ENCODE peak calls at places on chromosome 19, in four cellular contexts. Y, U, X and I are unnamed samples.

GRCh38 chr19:6963259-6963852 is 57.9 kb downstream of the MBD3L2B start:
- DNase-seq in Y (no peak), U (no peak), X (no peak), I (no peak)

GRCh38 chr19:48872884-48873475 is 759 bp downstream of the PPP1R15A start:
- DNase-seq in Y (peak; percentile 94), U (peak; percentile 85), X (peak; percentile 94), I (peak; percentile 61)

GRCh38 chr19:11405846-11406643 is 13.1 kb downstream of the RGL3 start:
- DNase-seq in Y (no peak), U (no peak), X (no peak), I (no peak)

GRCh38 chr19:15615526-15615925 is 508 bp downstream of the CYP4F8 start:
- DNase-seq in Y (no peak), U (no peak), X (no peak), I (no peak)

GRCh38 chr19:52653161-52653560 is 15.0 kb upstream of the ZNF83 start:
- DNase-seq in Y (no peak), U (no peak), X (no peak), I (no peak)

GRCh38 chr19:13398780-13399726 is 107.2 kb downstream of the CACNA1A start:
- DNase-seq in Y (peak; percentile 93), U (no peak), X (no peak), I (peak; percentile 63)

GRCh38 chr19:45607071-45608029 is 5.3 kb upstream of the GPR4 start:
- DNase-seq in Y (peak; percentile 59), U (peak; percentile 73), X (peak; percentile 76), I (peak; percentile 60)

GRCh38 chr19:20044663-20045062 is 5.4 kb upstream of the ZNF682 start:
- DNase-seq in Y (no peak), U (no peak), X (no peak), I (no peak)

GRCh38 chr19:1018932-1019615 is 1.8 kb downstream of the TMEM259 start:
- DNase-seq in Y (no peak), U (peak; percentile 25), X (no peak), I (no peak)

GRCh38 chr19:49852631-49853126 is 1.7 kb downstream of the PTOV1 start:
- DNase-seq in Y (peak; percentile 22), U (no peak), X (no peak), I (no peak)

GRCh38 chr19:40627486-40628279 is 26.5 kb downstream of the LTBP4 start:
- DNase-seq in Y (no peak), U (no peak), X (no peak), I (no peak)
- TF ChIP-seq POLR2A in Y (no peak), U (no peak), X (no peak), I (no peak)

DNA sequence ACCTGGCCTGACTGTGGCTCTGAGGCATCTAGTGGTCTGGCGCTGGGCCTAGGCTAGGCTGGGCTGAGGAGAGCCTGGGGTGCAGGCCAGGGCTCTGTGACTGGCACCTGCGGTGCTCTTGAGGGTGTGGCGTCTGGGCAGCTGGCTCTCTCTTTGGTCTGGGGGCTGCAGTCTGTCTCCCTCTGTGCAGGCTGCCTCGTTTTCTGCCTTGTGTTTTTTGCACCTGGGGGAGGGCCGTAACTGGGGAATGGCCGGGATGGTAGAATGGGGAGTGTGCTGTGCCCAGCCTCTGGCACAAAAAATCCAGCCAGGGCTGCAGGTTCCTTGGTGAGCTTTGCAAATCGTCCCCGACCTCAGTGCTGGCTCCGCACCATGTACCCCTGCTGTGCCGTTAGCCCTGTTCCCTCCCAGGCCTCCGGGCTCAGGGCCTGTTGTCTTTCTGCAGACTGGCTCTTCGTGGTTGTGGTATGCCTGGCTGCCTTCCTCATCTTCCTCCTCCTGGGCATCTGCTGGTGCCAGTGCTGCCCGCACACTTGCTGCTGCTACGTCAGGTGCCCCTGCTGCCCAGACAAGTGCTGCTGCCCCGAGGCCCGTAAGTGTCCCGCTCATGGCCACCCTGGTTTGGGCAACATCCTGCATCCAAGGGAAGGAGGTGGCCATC is 6.5 kb upstream of the USF2 start:
- DNase-seq in Y (no peak), U (no peak), X (no peak), I (peak; percentile 71)
- TF ChIP-seq POLR2A in Y (no peak), U (no peak), X (peak; percentile 28), I (no peak)

DNA sequence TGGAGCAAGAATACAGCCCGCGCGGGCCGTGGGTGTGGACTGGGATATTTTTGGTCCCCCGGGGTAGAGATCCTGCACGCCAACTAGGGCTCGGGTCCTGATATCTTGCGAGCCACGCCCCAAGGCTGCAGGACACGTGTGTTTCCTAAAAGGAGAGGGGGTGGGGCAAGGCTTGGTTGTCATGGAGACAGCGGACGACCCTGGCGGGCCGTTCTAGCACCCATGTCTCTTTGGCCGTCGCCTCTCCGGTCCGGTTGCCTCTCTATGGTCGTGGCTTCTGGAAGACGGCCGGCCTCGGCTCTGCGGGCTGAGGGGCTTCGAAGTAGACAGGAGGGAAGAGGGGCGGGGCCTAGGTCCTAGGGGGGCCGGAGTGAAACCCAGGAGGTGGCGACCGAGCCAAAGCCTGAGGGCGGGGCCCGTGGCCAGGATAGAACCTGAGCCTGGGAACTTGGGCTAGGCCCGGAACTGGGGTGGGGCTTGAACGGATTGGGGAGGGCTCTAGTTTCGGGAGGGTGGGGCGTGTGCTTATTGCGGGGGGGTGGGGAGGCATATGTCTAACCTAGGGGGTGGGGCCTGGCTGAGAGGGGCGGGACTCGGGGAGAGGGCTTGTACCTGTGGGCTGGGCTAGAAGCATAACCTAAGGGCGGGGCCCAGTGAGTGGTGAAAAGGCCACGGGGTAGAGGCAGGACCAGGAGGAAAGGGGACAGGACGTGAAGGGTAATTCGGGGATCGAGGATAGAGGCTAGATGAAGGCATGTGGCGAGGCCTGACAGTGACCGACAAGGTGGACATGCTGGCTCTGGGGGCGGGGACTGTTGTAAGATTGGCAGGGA is 737 bp upstream of the SLC27A1 start:
- DNase-seq in Y (peak; percentile 89), U (peak; percentile 97), X (peak; percentile 97), I (peak; percentile 79)
- TF ChIP-seq POLR2A in Y (no peak), U (no peak), X (no peak), I (no peak)

GRCh38 chr19:54160182-54160811 is 776 bp upstream of the LENG1 start:
- DNase-seq in Y (peak; percentile 57), U (no peak), X (no peak), I (no peak)
- TF ChIP-seq POLR2A in Y (no peak), U (no peak), X (no peak), I (peak; percentile 16)

DNA sequence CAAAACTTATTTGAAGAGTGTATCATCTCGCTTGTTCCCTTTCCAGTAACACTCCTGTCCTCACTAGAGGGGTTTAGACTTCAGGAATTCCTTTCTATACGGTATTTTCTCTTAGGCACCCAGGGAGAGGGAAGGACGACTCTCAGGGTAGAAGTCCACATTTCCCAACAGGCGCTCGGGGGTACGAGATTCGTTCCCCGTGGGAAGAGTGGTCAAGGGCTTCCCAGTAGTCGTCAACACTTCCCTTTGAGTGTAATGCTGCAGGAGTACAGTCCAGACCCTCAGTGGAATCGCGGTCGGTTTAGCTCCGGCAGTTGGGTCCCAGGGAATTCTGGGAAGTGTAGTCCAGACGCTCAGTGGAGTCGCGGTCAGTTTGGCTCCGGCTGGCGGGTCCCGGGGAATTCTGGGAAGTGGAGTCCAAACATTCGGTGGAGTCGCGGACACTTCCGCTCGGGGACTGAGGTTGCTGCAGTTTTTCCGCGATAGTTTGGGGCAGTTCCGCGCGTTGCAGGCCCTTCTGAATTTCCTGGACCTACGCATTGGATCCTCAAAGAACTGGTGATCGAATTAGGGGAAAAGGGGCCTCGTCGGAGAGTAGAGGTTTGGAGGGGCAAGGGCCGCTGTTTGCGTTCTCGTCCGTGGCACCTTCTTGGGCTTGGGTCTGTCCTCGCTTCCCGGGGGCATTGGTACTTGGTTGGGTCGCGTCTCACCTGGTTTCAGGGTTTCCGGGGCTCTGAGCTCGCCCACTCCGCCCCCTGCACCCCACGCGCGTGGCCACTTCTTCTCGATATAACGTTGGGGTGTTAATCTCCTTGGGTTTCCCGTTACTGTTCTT is at the start of gene ZNF224:
- DNase-seq in Y (peak; percentile 90), U (peak; percentile 92), X (peak; percentile 94), I (peak; percentile 95)
- TF ChIP-seq POLR2A in Y (peak; percentile 55), U (peak; percentile 22), X (peak; percentile 56), I (peak; percentile 59)